ENCODE peak calls at places on chromosomes 13 and 19, in six cellular contexts. G is lower leg skin, E is NCI-H82, S is A172, N is SJSA1, T is progenitor cell of endocrine pancreas. C is an unnamed sample.

GRCh38 chr19:8213827-8214672 is 4.9 kb downstream of the CERS4 start:
- DNase-seq in G (no peak), E (no peak), S (no peak), N (no peak), T (no peak), C (no peak)

GRCh38 chr13:113646921-113647340 is 11.1 kb downstream of the ATP4B start:
- DNase-seq in G (no peak), E (no peak), S (no peak), N (peak; percentile 58), T (no peak), C (no peak)

GRCh38 chr13:91133941-91134772 is 213.3 kb upstream of the MIR17HG start:
- DNase-seq in G (peak; percentile 25), E (peak; percentile 82), S (peak; percentile 57), N (no peak), T (peak; percentile 17), C (peak; percentile 24)

GRCh38 chr19:35122687-35123551 is 7.3 kb downstream of the FXYD3 start:
- DNase-seq in G (no peak), E (no peak), S (no peak), N (no peak), T (no peak), C (no peak)

GRCh38 chr13:27012482-27013197 is 159.0 kb downstream of the USP12 start:
- DNase-seq in G (no peak), E (peak; percentile 46), S (peak; percentile 75), N (no peak), T (no peak), C (no peak)

GRCh38 chr13:94660695-94661324 is 51.5 kb downstream of the SOX21 start:
- DNase-seq in G (no peak), E (peak; percentile 64), S (peak; percentile 21), N (no peak), T (no peak), C (no peak)

GRCh38 chr19:10708261-10708660 is 7.0 kb downstream of the QTRT1 start:
- DNase-seq in G (no peak), E (no peak), S (no peak), N (no peak), T (no peak), C (no peak)

GRCh38 chr13:39768962-39769361 is 113.5 kb downstream of the COG6 start:
- DNase-seq in G (no peak), E (peak; percentile 73), S (no peak), N (no peak), T (no peak), C (no peak)

GRCh38 chr13:35144496-35144895 is 202.4 kb downstream of the NBEA start:
- DNase-seq in G (no peak), E (no peak), S (peak; percentile 25), N (no peak), T (no peak), C (no peak)

GRCh38 chr19:18590273-18591272 is 2.0 kb downstream of the REX1BD start:
- DNase-seq in G (no peak), E (peak; percentile 99), S (no peak), N (no peak), T (peak; percentile 56), C (no peak)

GRCh38 chr19:51461723-51462161 is 3.5 kb upstream of the SIGLEC8 start:
- DNase-seq in G (no peak), E (no peak), S (no peak), N (peak; percentile 24), T (no peak), C (no peak)

GRCh38 chr19:34662919-34663318 is 14.0 kb downstream of the SCGB2B2 start:
- DNase-seq in G (no peak), E (peak; percentile 77), S (peak; percentile 59), N (no peak), T (no peak), C (peak; percentile 60)

GRCh38 chr19:48702701-48703100 is 6.9 kb downstream of the FUT2 start:
- DNase-seq in G (no peak), E (no peak), S (no peak), N (no peak), T (no peak), C (no peak)

GRCh38 chr13:112127564-112127963 is 60.6 kb downstream of the SOX1 start:
- DNase-seq in G (no peak), E (no peak), S (no peak), N (no peak), T (no peak), C (no peak)

GRCh38 chr19:1865172-1866010 is 2.0 kb upstream of the KLF16 start:
- DNase-seq in G (no peak), E (no peak), S (no peak), N (no peak), T (no peak), C (no peak)

GRCh38 chr19:20162821-20163220 is 4.2 kb upstream of the ZNF486 start:
- DNase-seq in G (no peak), E (no peak), S (no peak), N (no peak), T (no peak), C (peak; percentile 39)

GRCh38 chr13:28413999-28414398 is 80.9 kb downstream of the FLT1 start:
- DNase-seq in G (no peak), E (no peak), S (no peak), N (no peak), T (no peak), C (no peak)

GRCh38 chr19:58279925-58280316 is 1.2 kb downstream of the ZNF8 start:
- DNase-seq in G (no peak), E (no peak), S (no peak), N (no peak), T (no peak), C (no peak)

GRCh38 chr19:33100894-33101644 is 20.1 kb downstream of the GPATCH1 start:
- DNase-seq in G (no peak), E (no peak), S (peak; percentile 38), N (no peak), T (no peak), C (no peak)

GRCh38 chr13:99045396-99045795 is 67.5 kb upstream of the DOCK9 start:
- DNase-seq in G (no peak), E (no peak), S (no peak), N (peak; percentile 97), T (no peak), C (no peak)

GRCh38 chr19:4506449-4507149 is 11.7 kb downstream of the PLIN4 start:
- DNase-seq in G (no peak), E (no peak), S (peak; percentile 80), N (peak; percentile 74), T (no peak), C (no peak)

GRCh38 chr19:8097198-8097597 is 44.6 kb downstream of the CCL25 start:
- DNase-seq in G (no peak), E (peak; percentile 49), S (no peak), N (no peak), T (no peak), C (no peak)

C was measured in CD4-positive, alpha-beta memory T cell.